ENCODE peak calls at places on chromosomes 6 and 20, in seven cellular contexts. C, B, F, R, S, D and I are unnamed samples.

GRCh38 chr6:56062856-56063255 is 184.5 kb downstream of the COL21A1 start:
- DNase-seq in R (no peak), B (no peak), S (no peak), D (no peak), C (no peak), F (no peak), I (no peak)

GRCh38 chr6:93299622-93300021 is 119.7 kb downstream of the EPHA7 start:
- DNase-seq in C (no peak), S (no peak), B (no peak), D (no peak), F (no peak), R (no peak), I (no peak)

GRCh38 chr20:62840244-62841197 is 21.1 kb downstream of the TCFL5 start:
- DNase-seq in D (no peak), B (no peak), R (no peak), S (no peak), F (no peak), C (no peak), I (no peak)

GRCh38 chr6:33008944-33009861 is at the start of gene HLA-DOA:
- DNase-seq in R (no peak), D (no peak), F (peak), B (no peak), S (peak), C (peak), I (no peak)

GRCh38 chr6:135867332-135867731 is 15.8 kb downstream of the PDE7B start:
- DNase-seq in R (no peak), D (no peak), F (no peak), C (no peak), B (no peak), S (no peak), I (no peak)

GRCh38 chr6:106154326-106154725 is 68.2 kb downstream of the PRDM1 start:
- DNase-seq in C (no peak), B (no peak), S (no peak), D (no peak), R (no peak), F (no peak), I (no peak)

GRCh38 chr20:53888951-53889350 is 181.4 kb downstream of the BCAS1 start:
- DNase-seq in S (no peak), D (no peak), R (no peak), B (no peak), F (no peak), C (no peak), I (no peak)

GRCh38 chr20:58701431-58702160 is 9.0 kb downstream of the NPEPL1 start:
- DNase-seq in D (no peak), S (no peak), R (peak), F (no peak), C (no peak), B (no peak), I (no peak)

GRCh38 chr20:7736336-7736735 is 203.9 kb downstream of the HAO1 start:
- DNase-seq in S (no peak), R (no peak), B (no peak), F (no peak), C (no peak), D (no peak), I (no peak)

GRCh38 chr20:62900692-62901584 is 25.4 kb downstream of the DIDO1 start:
- DNase-seq in C (peak), B (peak), F (peak), D (no peak), R (no peak), S (no peak), I (no peak)

GRCh38 chr6:163641706-163642105 is 227.2 kb downstream of the QKI start:
- DNase-seq in B (no peak), D (no peak), F (no peak), R (no peak), C (no peak), S (no peak), I (no peak)

GRCh38 chr6:95601133-95601532 is 23.8 kb downstream of the MANEA start:
- DNase-seq in F (no peak), D (no peak), R (no peak), B (no peak), C (no peak), S (no peak), I (no peak)

GRCh38 chr6:137102851-137103492 is 58.2 kb upstream of the IL20RA start:
- DNase-seq in C (no peak), D (no peak), B (no peak), F (no peak), S (no peak), R (no peak), I (no peak)

GRCh38 chr6:133989525-133989924 is 36.5 kb downstream of the TBPL1 start:
- DNase-seq in R (no peak), C (no peak), F (no peak), D (no peak), B (no peak), S (no peak), I (no peak)

GRCh38 chr6:44489912-44490604 is 102.6 kb downstream of the CDC5L start:
- DNase-seq in C (no peak), F (no peak), D (peak), S (peak), R (peak), B (no peak), I (no peak)

GRCh38 chr20:34571753-34572152 is 13.2 kb downstream of the MAP1LC3A start:
- DNase-seq in C (no peak), S (no peak), R (no peak), F (no peak), B (no peak), D (no peak), I (no peak)

GRCh38 chr20:50297498-50298348 is 107.1 kb downstream of the CEBPB start:
- DNase-seq in C (no peak), B (no peak), R (no peak), F (no peak), S (no peak), D (peak), I (no peak)

GRCh38 chr6:106381871-106382270 is 21.4 kb downstream of the CRYBG1 start:
- DNase-seq in B (peak), F (no peak), C (no peak), S (no peak), D (no peak), R (no peak), I (no peak)

GRCh38 chr6:135851442-135852271 is at the start of gene PDE7B:
- DNase-seq in C (peak), D (peak), F (peak), S (peak), B (peak), R (peak), I (peak)

GRCh38 chr6:13378669-13379590 is 50.6 kb upstream of the TBC1D7 start:
- DNase-seq in D (no peak), F (peak), B (peak), S (no peak), R (peak), C (no peak), I (no peak)

GRCh38 chr6:35920793-35921732 is at the start of gene SRPK1:
- DNase-seq in F (peak), C (peak), B (peak), D (peak), R (peak), S (peak), I (peak)

GRCh38 chr6:95127266-95127665 is 450.1 kb upstream of the MANEA start:
- DNase-seq in F (no peak), R (no peak), S (no peak), B (no peak), D (no peak), C (no peak), I (no peak)

GRCh38 chr6:112780498-112781096 is 433.5 kb downstream of the RFPL4B start:
- DNase-seq in B (peak), D (peak), R (peak), C (no peak), F (peak), S (peak), I (no peak)